ENCODE peak calls at places on chromosomes 3 and 15, in six cellular contexts. One of them, this sample, is unnamed.

GRCh38 chr15:68183886-68184285 is 21.2 kb downstream of the CALML4 start:
- DNase-seq in HTR-8/SVneo: no peak
- DNase-seq in mesothelial cell of epicardium: no peak
- DNase-seq in amniotic stem cell: no peak
- DNase-seq in NCI-H460: no peak
- DNase-seq in stimulated activated CD4-positive, alpha-beta T cell treated with anti-CD3 and anti-CD28 coated beads, Interleukin-1b, Interleukin-23, amount 100 ng/mL, for 1 hour: no peak
- DNase-seq in this sample: no peak

GRCh38 chr15:60370105-60370803 is 27.5 kb downstream of the ANXA2 start:
- DNase-seq in HTR-8/SVneo: no peak
- DNase-seq in stimulated activated CD4-positive, alpha-beta T cell treated with anti-CD3 and anti-CD28 coated beads, Interleukin-1b, Interleukin-23, amount 100 ng/mL, for 1 hour: no peak
- DNase-seq in amniotic stem cell: no peak
- DNase-seq in mesothelial cell of epicardium: no peak
- DNase-seq in NCI-H460: no peak
- DNase-seq in this sample: no peak

GRCh38 chr15:38589502-38589901 is 24.9 kb upstream of the RASGRP1 start:
- DNase-seq in stimulated activated CD4-positive, alpha-beta T cell treated with anti-CD3 and anti-CD28 coated beads, Interleukin-1b, Interleukin-23, amount 100 ng/mL, for 1 hour: no peak
- DNase-seq in mesothelial cell of epicardium: no peak
- DNase-seq in HTR-8/SVneo: peak; percentile 35
- DNase-seq in amniotic stem cell: peak; percentile 77
- DNase-seq in NCI-H460: no peak
- DNase-seq in this sample: peak; percentile 43

GRCh38 chr15:56929389-56929788 is 10.9 kb downstream of the TCF12 start:
- DNase-seq in HTR-8/SVneo: no peak
- DNase-seq in amniotic stem cell: no peak
- DNase-seq in mesothelial cell of epicardium: no peak
- DNase-seq in stimulated activated CD4-positive, alpha-beta T cell treated with anti-CD3 and anti-CD28 coated beads, Interleukin-1b, Interleukin-23, amount 100 ng/mL, for 1 hour: no peak
- DNase-seq in NCI-H460: no peak
- DNase-seq in this sample: no peak

GRCh38 chr3:168024537-168024941 is 71.2 kb downstream of the GOLIM4 start:
- DNase-seq in NCI-H460: no peak
- DNase-seq in HTR-8/SVneo: no peak
- DNase-seq in stimulated activated CD4-positive, alpha-beta T cell treated with anti-CD3 and anti-CD28 coated beads, Interleukin-1b, Interleukin-23, amount 100 ng/mL, for 1 hour: no peak
- DNase-seq in mesothelial cell of epicardium: no peak
- DNase-seq in amniotic stem cell: peak; percentile 67
- DNase-seq in this sample: peak; percentile 66

GRCh38 chr3:125434582-125435011 is 59.5 kb upstream of the ZNF148 start:
- DNase-seq in NCI-H460: no peak
- DNase-seq in mesothelial cell of epicardium: no peak
- DNase-seq in amniotic stem cell: no peak
- DNase-seq in HTR-8/SVneo: no peak
- DNase-seq in stimulated activated CD4-positive, alpha-beta T cell treated with anti-CD3 and anti-CD28 coated beads, Interleukin-1b, Interleukin-23, amount 100 ng/mL, for 1 hour: no peak
- DNase-seq in this sample: no peak

GRCh38 chr3:146189519-146190173 is 28.7 kb upstream of the PLOD2 start:
- DNase-seq in HTR-8/SVneo: peak; percentile 15
- DNase-seq in NCI-H460: peak; percentile 60
- DNase-seq in amniotic stem cell: no peak
- DNase-seq in mesothelial cell of epicardium: no peak
- DNase-seq in stimulated activated CD4-positive, alpha-beta T cell treated with anti-CD3 and anti-CD28 coated beads, Interleukin-1b, Interleukin-23, amount 100 ng/mL, for 1 hour: no peak
- DNase-seq in this sample: peak; percentile 10

GRCh38 chr15:90305932-90306331 is 40.5 kb downstream of the NGRN start:
- DNase-seq in HTR-8/SVneo: no peak
- DNase-seq in mesothelial cell of epicardium: no peak
- DNase-seq in amniotic stem cell: no peak
- DNase-seq in stimulated activated CD4-positive, alpha-beta T cell treated with anti-CD3 and anti-CD28 coated beads, Interleukin-1b, Interleukin-23, amount 100 ng/mL, for 1 hour: no peak
- DNase-seq in NCI-H460: no peak
- DNase-seq in this sample: no peak

GRCh38 chr15:74829500-74829899 is 3.1 kb downstream of the CPLX3 start:
- DNase-seq in HTR-8/SVneo: no peak
- DNase-seq in NCI-H460: no peak
- DNase-seq in mesothelial cell of epicardium: no peak
- DNase-seq in amniotic stem cell: no peak
- DNase-seq in stimulated activated CD4-positive, alpha-beta T cell treated with anti-CD3 and anti-CD28 coated beads, Interleukin-1b, Interleukin-23, amount 100 ng/mL, for 1 hour: no peak
- DNase-seq in this sample: no peak

GRCh38 chr3:197256836-197257444 is 41.5 kb downstream of the DLG1 start:
- DNase-seq in NCI-H460: peak; percentile 13
- DNase-seq in amniotic stem cell: no peak
- DNase-seq in stimulated activated CD4-positive, alpha-beta T cell treated with anti-CD3 and anti-CD28 coated beads, Interleukin-1b, Interleukin-23, amount 100 ng/mL, for 1 hour: no peak
- DNase-seq in mesothelial cell of epicardium: no peak
- DNase-seq in HTR-8/SVneo: peak; percentile 17
- DNase-seq in this sample: peak; percentile 24

GRCh38 chr3:53804697-53805462 is 41.3 kb downstream of the CHDH start:
- DNase-seq in stimulated activated CD4-positive, alpha-beta T cell treated with anti-CD3 and anti-CD28 coated beads, Interleukin-1b, Interleukin-23, amount 100 ng/mL, for 1 hour: no peak
- DNase-seq in NCI-H460: no peak
- DNase-seq in mesothelial cell of epicardium: no peak
- DNase-seq in HTR-8/SVneo: peak; percentile 77
- DNase-seq in amniotic stem cell: peak; percentile 68
- DNase-seq in this sample: peak; percentile 56

GRCh38 chr3:123104550-123104949 is 37.7 kb downstream of the PDIA5 start:
- DNase-seq in amniotic stem cell: peak; percentile 45
- DNase-seq in mesothelial cell of epicardium: no peak
- DNase-seq in HTR-8/SVneo: peak; percentile 59
- DNase-seq in NCI-H460: no peak
- DNase-seq in stimulated activated CD4-positive, alpha-beta T cell treated with anti-CD3 and anti-CD28 coated beads, Interleukin-1b, Interleukin-23, amount 100 ng/mL, for 1 hour: no peak
- DNase-seq in this sample: peak; percentile 30

GRCh38 chr3:186268616-186269448 is 93.2 kb downstream of the DGKG start:
- DNase-seq in HTR-8/SVneo: no peak
- DNase-seq in NCI-H460: no peak
- DNase-seq in mesothelial cell of epicardium: no peak
- DNase-seq in amniotic stem cell: no peak
- DNase-seq in stimulated activated CD4-positive, alpha-beta T cell treated with anti-CD3 and anti-CD28 coated beads, Interleukin-1b, Interleukin-23, amount 100 ng/mL, for 1 hour: no peak
- DNase-seq in this sample: no peak

GRCh38 chr3:2504912-2505311 is 406.2 kb downstream of the CNTN4 start:
- DNase-seq in HTR-8/SVneo: no peak
- DNase-seq in NCI-H460: no peak
- DNase-seq in amniotic stem cell: no peak
- DNase-seq in stimulated activated CD4-positive, alpha-beta T cell treated with anti-CD3 and anti-CD28 coated beads, Interleukin-1b, Interleukin-23, amount 100 ng/mL, for 1 hour: no peak
- DNase-seq in mesothelial cell of epicardium: no peak
- DNase-seq in this sample: no peak

GRCh38 chr3:50913279-50913678 is 238.6 kb downstream of the DOCK3 start:
- DNase-seq in mesothelial cell of epicardium: peak; percentile 34
- DNase-seq in stimulated activated CD4-positive, alpha-beta T cell treated with anti-CD3 and anti-CD28 coated beads, Interleukin-1b, Interleukin-23, amount 100 ng/mL, for 1 hour: no peak
- DNase-seq in amniotic stem cell: no peak
- DNase-seq in NCI-H460: no peak
- DNase-seq in HTR-8/SVneo: no peak
- DNase-seq in this sample: no peak

GRCh38 chr3:9947025-9947995 is 4.9 kb downstream of the PRRT3 start:
- DNase-seq in amniotic stem cell: no peak
- DNase-seq in mesothelial cell of epicardium: no peak
- DNase-seq in NCI-H460: peak; percentile 68
- DNase-seq in HTR-8/SVneo: no peak
- DNase-seq in stimulated activated CD4-positive, alpha-beta T cell treated with anti-CD3 and anti-CD28 coated beads, Interleukin-1b, Interleukin-23, amount 100 ng/mL, for 1 hour: no peak
- DNase-seq in this sample: no peak